ENCODE peak calls at places on chromosome 17, in four cellular contexts. One of them, this sample, is unnamed.

GRCh38 chr17:50190278-50191069 is 11.0 kb downstream of the COL1A1 start:
- DNase-seq in IMR-90: no peak
- DNase-seq in A549: no peak
- DNase-seq in HepG2: no peak
- DNase-seq in this sample: no peak

GRCh38 chr17:5644065-5644464 is 59.8 kb upstream of the NLRP1 start:
- DNase-seq in IMR-90: no peak
- DNase-seq in A549: no peak
- DNase-seq in HepG2: no peak
- DNase-seq in this sample: no peak

GRCh38 chr17:55420067-55420775 is 1.4 kb downstream of the MMD start:
- DNase-seq in IMR-90: no peak
- DNase-seq in A549: no peak
- DNase-seq in HepG2: no peak
- DNase-seq in this sample: no peak

GRCh38 chr17:28346746-28347246 is 10.5 kb downstream of the POLDIP2 start:
- DNase-seq in IMR-90: no peak
- DNase-seq in A549: no peak
- DNase-seq in HepG2: peak; percentile 69
- DNase-seq in this sample: peak; percentile 44

GRCh38 chr17:1486802-1487695 is 5.4 kb downstream of the MYO1C start:
- DNase-seq in IMR-90: no peak
- DNase-seq in A549: peak; percentile 81
- DNase-seq in HepG2: no peak
- DNase-seq in this sample: peak; percentile 26

GRCh38 chr17:4541328-4542002 is 13.7 kb downstream of the MYBBP1A start:
- DNase-seq in IMR-90: no peak
- DNase-seq in A549: no peak
- DNase-seq in HepG2: no peak
- DNase-seq in this sample: no peak

GRCh38 chr17:38464723-38465419 is 36.6 kb downstream of the ARHGAP23 start:
- DNase-seq in IMR-90: peak; percentile 94
- DNase-seq in A549: peak; percentile 81
- DNase-seq in HepG2: no peak
- DNase-seq in this sample: peak; percentile 79

GRCh38 chr17:29640413-29640812 is 17.7 kb upstream of the CORO6 start:
- DNase-seq in IMR-90: peak; percentile 74
- DNase-seq in A549: no peak
- DNase-seq in HepG2: no peak
- DNase-seq in this sample: no peak

GRCh38 chr17:2309338-2310143 is 5.8 kb downstream of the SRR start:
- DNase-seq in IMR-90: peak; percentile 66
- DNase-seq in A549: no peak
- DNase-seq in HepG2: no peak
- DNase-seq in this sample: no peak

GRCh38 chr17:40901981-40902862 is 17.2 kb upstream of the KRT20 start:
- DNase-seq in IMR-90: peak; percentile 71
- DNase-seq in A549: peak; percentile 96
- DNase-seq in HepG2: peak; percentile 99
- DNase-seq in this sample: no peak

GRCh38 chr17:50359005-50359699 is 13.2 kb downstream of the XYLT2 start:
- DNase-seq in IMR-90: no peak
- DNase-seq in A549: no peak
- DNase-seq in HepG2: no peak
- DNase-seq in this sample: no peak

GRCh38 chr17:40873801-40874200 is 6.8 kb upstream of the KRT12 start:
- DNase-seq in IMR-90: no peak
- DNase-seq in A549: no peak
- DNase-seq in HepG2: no peak
- DNase-seq in this sample: no peak

GRCh38 chr17:42188749-42189650 is 3.7 kb upstream of the HCRT start:
- DNase-seq in IMR-90: no peak
- DNase-seq in A549: no peak
- DNase-seq in HepG2: no peak
- DNase-seq in this sample: no peak

GRCh38 chr17:57289130-57289529 is 32.8 kb downstream of the MSI2 start:
- DNase-seq in IMR-90: no peak
- DNase-seq in A549: no peak
- DNase-seq in HepG2: no peak
- DNase-seq in this sample: no peak

GRCh38 chr17:28643979-28644781 is 778 bp downstream of the BLTP2 start:
- DNase-seq in IMR-90: peak; percentile 55
- DNase-seq in A549: peak; percentile 83
- DNase-seq in HepG2: peak; percentile 51
- DNase-seq in this sample: peak; percentile 65

GRCh38 chr17:57555636-57556175 is 189.4 kb downstream of the CCDC182 start:
- DNase-seq in IMR-90: no peak
- DNase-seq in A549: no peak
- DNase-seq in HepG2: no peak
- DNase-seq in this sample: no peak

GRCh38 chr17:38741853-38742421 is 6.2 kb downstream of the PCGF2 start:
- DNase-seq in IMR-90: no peak
- DNase-seq in A549: no peak
- DNase-seq in HepG2: no peak
- DNase-seq in this sample: no peak

GRCh38 chr17:77318021-77318420 is 177.3 kb downstream of the SEC14L1 start:
- DNase-seq in IMR-90: no peak
- DNase-seq in A549: no peak
- DNase-seq in HepG2: no peak
- DNase-seq in this sample: no peak

GRCh38 chr17:7384489-7385081 is 3.7 kb downstream of the TNK1 start:
- DNase-seq in IMR-90: no peak
- DNase-seq in A549: no peak
- DNase-seq in HepG2: no peak
- DNase-seq in this sample: no peak

GRCh38 chr17:49497147-49498036 is 2.3 kb downstream of the NGFR start:
- DNase-seq in IMR-90: peak; percentile 22
- DNase-seq in A549: peak; percentile 48
- DNase-seq in HepG2: no peak
- DNase-seq in this sample: no peak

GRCh38 chr17:6558932-6559752 is 2.8 kb upstream of the PITPNM3 start:
- DNase-seq in IMR-90: no peak
- DNase-seq in A549: no peak
- DNase-seq in HepG2: no peak
- DNase-seq in this sample: no peak

GRCh38 chr17:77846531-77847085 is 111.9 kb upstream of the TNRC6C start:
- DNase-seq in IMR-90: no peak
- DNase-seq in A549: no peak
- DNase-seq in HepG2: no peak
- DNase-seq in this sample: no peak

GRCh38 chr17:78197147-78197830 is 10.1 kb downstream of the AFMID start:
- DNase-seq in IMR-90: no peak
- DNase-seq in A549: no peak
- DNase-seq in HepG2: no peak
- DNase-seq in this sample: no peak

GRCh38 chr17:1112875-1113274 is 66.9 kb downstream of the ABR start:
- DNase-seq in IMR-90: no peak
- DNase-seq in A549: no peak
- DNase-seq in HepG2: no peak
- DNase-seq in this sample: peak; percentile 42

GRCh38 chr17:60901222-60901621 is 223.6 kb downstream of the BCAS3 start:
- DNase-seq in IMR-90: peak; percentile 25
- DNase-seq in A549: no peak
- DNase-seq in HepG2: no peak
- DNase-seq in this sample: no peak

GRCh38 chr17:13635951-13636350 is 34.2 kb upstream of the HS3ST3A1 start:
- DNase-seq in IMR-90: no peak
- DNase-seq in A549: no peak
- DNase-seq in HepG2: no peak
- DNase-seq in this sample: no peak

GRCh38 chr17:33526753-33527152 is 233.7 kb upstream of the ASIC2 start:
- DNase-seq in IMR-90: no peak
- DNase-seq in A549: no peak
- DNase-seq in HepG2: no peak
- DNase-seq in this sample: no peak

GRCh38 chr17:73304438-73304837 is 7.4 kb downstream of the CDC42EP4 start:
- DNase-seq in IMR-90: no peak
- DNase-seq in A549: no peak
- DNase-seq in HepG2: no peak
- DNase-seq in this sample: peak; percentile 30

GRCh38 chr17:73305845-73306836 is 5.7 kb downstream of the CDC42EP4 start:
- DNase-seq in IMR-90: no peak
- DNase-seq in A549: no peak
- DNase-seq in HepG2: no peak
- DNase-seq in this sample: no peak

GRCh38 chr17:73302189-73302588 is 9.6 kb downstream of the CDC42EP4 start:
- DNase-seq in IMR-90: no peak
- DNase-seq in A549: no peak
- DNase-seq in HepG2: no peak
- DNase-seq in this sample: no peak

GRCh38 chr17:73307130-73307529 is 4.7 kb downstream of the CDC42EP4 start:
- DNase-seq in IMR-90: no peak
- DNase-seq in A549: no peak
- DNase-seq in HepG2: no peak
- DNase-seq in this sample: no peak

DNA sequence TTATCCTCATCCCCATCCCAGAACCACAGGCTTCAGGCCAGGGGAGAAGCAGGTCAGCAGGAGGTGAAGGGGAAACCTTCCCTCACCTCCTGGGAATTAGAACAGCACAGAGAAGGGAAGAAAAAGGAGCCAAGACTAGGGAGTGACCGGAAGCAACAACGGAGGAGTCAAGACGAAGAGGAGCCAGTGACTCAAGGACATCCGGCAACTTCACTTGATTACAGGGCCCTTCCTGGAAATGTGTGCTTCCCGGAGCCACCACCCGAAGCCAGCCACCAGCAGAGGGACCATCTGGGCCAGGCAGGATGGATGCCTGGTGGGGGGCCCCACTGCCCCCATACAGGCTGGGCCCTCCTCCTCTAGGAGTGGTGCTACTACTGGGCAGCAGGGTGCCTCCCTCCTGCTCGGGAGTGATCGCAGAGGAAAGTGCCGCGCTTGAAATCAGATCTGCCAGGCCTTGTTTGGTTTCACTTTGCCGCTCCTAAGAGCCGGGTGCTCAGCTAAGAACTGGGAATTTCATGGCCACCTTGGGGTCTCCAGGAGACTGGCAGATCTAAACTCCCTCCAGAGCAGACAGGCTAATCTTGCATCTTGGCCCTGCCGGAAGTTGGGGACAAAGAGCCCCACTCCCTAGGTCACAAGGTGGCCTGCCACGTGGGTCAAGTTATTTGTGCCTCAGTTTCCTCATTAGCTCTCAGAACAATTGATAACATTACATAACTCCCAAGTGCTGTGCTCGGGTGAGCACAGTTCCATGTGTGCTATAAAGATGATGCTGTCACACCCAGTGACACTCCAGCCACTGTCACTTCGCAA is 6.6 kb downstream of the CDC42EP4 start:
- DNase-seq in IMR-90: peak; percentile 78
- DNase-seq in A549: peak; percentile 71
- DNase-seq in HepG2: no peak
- DNase-seq in this sample: peak; percentile 65
- TF ChIP-seq MAZ in IMR-90: no peak
- TF ChIP-seq MAZ in A549: no peak
- TF ChIP-seq MAZ in HepG2: no peak
- TF ChIP-seq MAZ in this sample: peak; percentile 65

GRCh38 chr17:35555695-35556094 is 4.9 kb downstream of the SLFN14 start:
- DNase-seq in IMR-90: no peak
- DNase-seq in A549: no peak
- DNase-seq in HepG2: no peak
- DNase-seq in this sample: peak; percentile 62

GRCh38 chr17:35559495-35559894 is 1.1 kb downstream of the SLFN14 start:
- DNase-seq in IMR-90: no peak
- DNase-seq in A549: no peak
- DNase-seq in HepG2: no peak
- DNase-seq in this sample: peak; percentile 53

GRCh38 chr17:35557353-35557752 is 3.3 kb downstream of the SLFN14 start:
- DNase-seq in IMR-90: no peak
- DNase-seq in A549: no peak
- DNase-seq in HepG2: no peak
- DNase-seq in this sample: no peak

DNA sequence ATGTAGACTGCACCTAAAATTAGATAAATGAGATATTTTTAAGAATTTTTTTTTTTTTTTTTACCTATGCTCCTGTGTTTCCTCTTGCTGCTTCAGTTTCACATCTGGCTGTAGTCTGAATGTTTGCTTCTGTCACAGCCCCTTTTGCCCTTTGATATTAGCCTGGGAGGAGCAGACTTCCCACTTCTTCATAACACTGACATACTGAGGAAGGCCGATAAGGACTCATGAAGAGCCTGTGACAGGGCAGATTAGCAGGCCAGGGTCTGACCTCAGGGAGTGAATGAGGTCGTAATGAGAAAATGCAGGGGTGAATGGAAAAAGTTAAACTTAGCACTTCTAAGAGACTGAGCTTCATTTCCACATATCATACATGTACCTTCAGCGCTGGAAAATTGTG is at the start of gene SLFN14:
- DNase-seq in IMR-90: no peak
- DNase-seq in A549: no peak
- DNase-seq in HepG2: no peak
- DNase-seq in this sample: peak; percentile 88
- TF ChIP-seq MAZ in IMR-90: no peak
- TF ChIP-seq MAZ in A549: no peak
- TF ChIP-seq MAZ in HepG2: no peak
- TF ChIP-seq MAZ in this sample: no peak

GRCh38 chr17:45429338-45430005 is 3.2 kb downstream of the ARHGAP27 start:
- DNase-seq in IMR-90: no peak
- DNase-seq in A549: no peak
- DNase-seq in HepG2: no peak
- DNase-seq in this sample: no peak

GRCh38 chr17:45426561-45426960 is 6.1 kb downstream of the ARHGAP27 start:
- DNase-seq in IMR-90: no peak
- DNase-seq in A549: no peak
- DNase-seq in HepG2: no peak
- DNase-seq in this sample: no peak

GRCh38 chr17:45428954-45429337 is 3.7 kb downstream of the ARHGAP27 start:
- DNase-seq in IMR-90: no peak
- DNase-seq in A549: no peak
- DNase-seq in HepG2: no peak
- DNase-seq in this sample: no peak

GRCh38 chr17:45427181-45427835 is 5.4 kb downstream of the ARHGAP27 start:
- DNase-seq in IMR-90: no peak
- DNase-seq in A549: no peak
- DNase-seq in HepG2: no peak
- DNase-seq in this sample: no peak

GRCh38 chr17:45428050-45428953 is 4.4 kb downstream of the ARHGAP27 start:
- DNase-seq in IMR-90: peak; percentile 42
- DNase-seq in A549: peak; percentile 94
- DNase-seq in HepG2: peak; percentile 67
- DNase-seq in this sample: peak; percentile 80
- TF ChIP-seq MAZ in IMR-90: peak; percentile 83
- TF ChIP-seq MAZ in A549: peak; percentile 50
- TF ChIP-seq MAZ in HepG2: peak; percentile 95
- TF ChIP-seq MAZ in this sample: peak; percentile 90

DNA sequence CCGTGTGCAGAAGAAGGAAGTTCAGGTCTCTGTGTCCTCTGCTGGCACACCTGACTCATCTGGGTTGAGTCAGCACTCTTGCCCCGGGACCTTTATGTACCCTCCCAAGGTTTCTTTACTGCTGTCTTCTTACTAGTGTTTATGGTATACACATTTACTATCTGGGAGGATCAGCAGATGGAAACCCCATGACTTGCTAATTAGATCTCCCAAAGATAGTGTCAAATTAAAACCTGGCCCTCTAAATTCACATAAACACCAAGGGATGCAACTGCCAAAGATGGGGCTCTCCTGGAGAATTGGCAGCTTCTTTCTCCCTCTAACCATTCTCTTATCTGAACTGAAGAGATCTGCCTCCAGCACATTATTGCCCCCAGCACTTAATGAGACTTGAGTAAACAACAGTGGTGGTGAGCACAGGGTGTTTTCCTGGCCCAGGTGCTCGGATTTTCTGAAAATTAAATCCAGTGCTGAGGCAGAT is 718.1 kb upstream of the SOX9 start:
- DNase-seq in IMR-90: no peak
- DNase-seq in A549: peak; percentile 33
- DNase-seq in HepG2: no peak
- DNase-seq in this sample: no peak
- TF ChIP-seq MAZ in IMR-90: no peak
- TF ChIP-seq MAZ in A549: no peak
- TF ChIP-seq MAZ in HepG2: no peak
- TF ChIP-seq MAZ in this sample: no peak